ENCODE peak calls at places on chromosomes 7 and 10, in four cellular contexts. C is gastrocnemius medialis; Q is AG04450; B is CD4-positive, alpha-beta memory T cell. Y is an unnamed sample.

GRCh38 chr10:117363027-117363426 is 12.2 kb downstream of the PDZD8 start:
- DNase-seq in B (no peak), C (no peak), Q (no peak), Y (peak; percentile 43)

GRCh38 chr7:40880581-40880980 is 745.8 kb downstream of the SUGCT start:
- DNase-seq in Q (no peak), B (no peak), C (no peak), Y (no peak)

GRCh38 chr10:49005270-49005669 is 65.6 kb upstream of the LRRC18 start:
- DNase-seq in Q (no peak), C (no peak), B (no peak), Y (no peak)

GRCh38 chr7:158586499-158587191 is 978 bp downstream of the PTPRN2 start:
- DNase-seq in B (no peak), C (no peak), Q (no peak), Y (no peak)

GRCh38 chr7:74429153-74429747 is 24.5 kb upstream of the GTF2IRD1 start:
- DNase-seq in C (no peak), B (no peak), Q (peak; percentile 21), Y (no peak)

GRCh38 chr7:42202601-42203000 is 34.4 kb downstream of the GLI3 start:
- DNase-seq in Q (no peak), B (no peak), C (no peak), Y (no peak)

GRCh38 chr10:70733051-70733450 is 52.1 kb downstream of the TBATA start:
- DNase-seq in C (no peak), B (no peak), Q (no peak), Y (no peak)

GRCh38 chr7:99399597-99399996 is 8.8 kb downstream of the PDAP1 start:
- DNase-seq in B (no peak), Q (no peak), C (no peak), Y (no peak)

GRCh38 chr10:113019096-113019495 is 69.0 kb downstream of the TCF7L2 start:
- DNase-seq in C (no peak), B (no peak), Q (no peak), Y (no peak)

GRCh38 chr7:36749282-36749960 is 25.1 kb upstream of the AOAH start:
- DNase-seq in Q (no peak), B (no peak), C (no peak), Y (no peak)

GRCh38 chr7:112173214-112173905 is 32.8 kb downstream of the DOCK4 start:
- DNase-seq in C (no peak), Q (no peak), B (no peak), Y (no peak)

GRCh38 chr10:6928531-6929080 is 348.5 kb upstream of the PRKCQ start:
- DNase-seq in C (no peak), Q (no peak), B (no peak), Y (no peak)

GRCh38 chr10:70832236-70832635 is 16.5 kb downstream of the SGPL1 start:
- DNase-seq in B (no peak), Q (no peak), C (no peak), Y (no peak)

GRCh38 chr7:125430013-125430412 is 500.4 kb upstream of the POT1 start:
- DNase-seq in C (no peak), Q (no peak), B (no peak), Y (no peak)

GRCh38 chr10:110789604-110790428 is 81.9 kb upstream of the PDCD4 start:
- DNase-seq in B (no peak), C (no peak), Q (no peak), Y (no peak)

GRCh38 chr7:13032524-13032923 is 345.1 kb downstream of the ARL4A start:
- DNase-seq in B (no peak), C (no peak), Q (no peak), Y (no peak)

GRCh38 chr7:136179154-136179553 is 202.0 kb upstream of the MTPN start:
- DNase-seq in C (no peak), Q (no peak), B (no peak), Y (no peak)

GRCh38 chr7:154253810-154254209 is 201.6 kb downstream of the DPP6 start:
- DNase-seq in C (no peak), Q (no peak), B (no peak), Y (no peak)

GRCh38 chr10:58985216-58985615 is 191.2 kb upstream of the PHYHIPL start:
- DNase-seq in C (no peak), Q (no peak), B (no peak), Y (no peak)

GRCh38 chr7:117565226-117565625 is 85.4 kb downstream of the CFTR start:
- DNase-seq in Q (no peak), B (no peak), C (no peak), Y (no peak)

DNA sequence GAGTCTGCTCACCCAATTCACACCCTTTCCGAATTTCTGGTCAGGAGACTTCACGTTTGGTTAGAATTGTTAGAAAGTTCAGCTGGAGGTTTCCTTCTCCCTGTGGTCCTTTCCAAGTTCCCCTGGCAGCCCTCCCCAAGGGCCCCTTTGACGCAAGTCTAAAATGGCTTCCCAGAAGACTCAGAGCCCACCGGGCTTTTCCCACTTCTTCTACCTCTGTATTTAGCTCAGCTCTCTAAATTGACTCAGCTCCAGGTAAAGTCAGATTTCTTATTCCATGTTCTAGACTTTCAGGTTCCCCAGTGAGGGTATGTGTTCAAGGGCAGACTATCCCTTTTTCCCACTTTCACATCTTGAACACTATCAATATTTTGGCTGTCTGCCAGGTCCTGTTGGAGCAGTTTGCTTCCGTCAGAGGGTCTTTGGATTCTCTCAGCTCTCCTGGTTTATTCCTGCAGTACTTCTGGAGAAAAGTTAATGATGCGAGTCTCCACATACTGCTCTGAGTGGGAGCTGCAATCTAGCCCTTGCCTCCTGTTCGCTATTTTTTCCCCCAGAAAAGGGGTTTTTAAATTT is 53.1 kb upstream of the ZNF273 start:
- DNase-seq in C (no peak), Q (no peak), B (no peak), Y (no peak)
- H3K27ac ChIP-seq in C (no peak overlapping the region), Q (no peak overlapping the region), B (no peak overlapping the region), Y (peak overlapping the region; percentile 42)

GRCh38 chr10:27513451-27514191 is 9.5 kb downstream of the RAB18 start:
- DNase-seq in C (no peak), B (no peak), Q (no peak), Y (peak; percentile 52)
- H3K27ac ChIP-seq in C (no peak overlapping the region), B (no peak overlapping the region), Q (no peak overlapping the region), Y (peak overlapping the region; percentile 55)

DNA sequence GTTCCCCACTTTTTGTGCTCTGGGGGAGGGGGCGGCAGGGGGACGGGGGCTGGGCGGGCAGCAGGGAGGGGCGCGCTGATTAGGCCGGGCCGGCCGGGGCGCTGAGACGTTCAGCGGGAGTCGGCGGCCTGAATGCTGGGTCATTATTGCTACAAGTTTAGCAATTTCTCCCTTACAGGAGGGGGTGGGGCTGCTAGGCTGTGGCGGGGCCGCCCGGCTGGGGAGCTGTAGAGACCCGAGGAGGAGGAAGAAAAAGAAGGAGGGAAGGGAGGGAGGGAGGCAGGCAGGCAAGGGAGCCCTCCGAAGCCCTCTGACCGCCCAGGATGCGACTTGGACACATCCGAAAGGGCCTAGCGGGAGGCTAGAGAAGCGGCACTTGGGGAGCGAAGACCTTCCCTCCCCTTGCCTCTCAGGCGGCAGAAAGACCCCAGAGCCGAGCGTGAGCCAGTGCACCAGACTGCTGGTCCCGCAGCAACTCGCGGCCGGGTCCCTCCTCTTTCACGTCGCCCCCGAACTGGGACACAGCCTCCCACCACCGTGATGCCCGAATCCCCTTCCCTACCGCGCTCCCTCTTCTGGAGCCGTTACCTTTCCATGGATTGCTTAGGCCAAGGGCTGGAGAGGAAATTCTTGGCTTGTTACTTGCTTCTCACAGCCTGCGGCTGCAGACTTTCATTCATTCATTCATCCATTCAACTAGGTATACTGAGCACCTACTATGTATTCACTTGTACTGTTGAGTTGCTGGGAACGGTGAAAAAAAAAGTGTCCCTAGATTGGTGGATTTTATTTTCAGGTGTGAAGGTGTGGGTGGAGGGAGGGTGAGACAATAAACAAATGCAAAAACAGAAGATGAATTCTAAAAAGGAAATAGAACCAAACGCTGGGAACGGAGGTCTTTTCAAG is 4.9 kb downstream of the NKX2-3 start:
- DNase-seq in B (no peak), Q (no peak), C (no peak), Y (no peak)
- H3K27ac ChIP-seq in B (no peak overlapping the region), Q (no peak overlapping the region), C (no peak overlapping the region), Y (no peak overlapping the region)

GRCh38 chr7:19530261-19530660 is 178.6 kb downstream of the POLR1F start:
- DNase-seq in C (no peak), Q (no peak), B (no peak), Y (no peak)
- H3K27ac ChIP-seq in C (no peak overlapping the region), Q (no peak overlapping the region), B (no peak overlapping the region), Y (no peak overlapping the region)

GRCh38 chr7:93146036-93146435 is 2.1 kb downstream of the SAMD9L start:
- DNase-seq in B (no peak), Q (no peak), C (no peak), Y (no peak)
- H3K27ac ChIP-seq in B (no peak overlapping the region), Q (no peak overlapping the region), C (no peak overlapping the region), Y (no peak overlapping the region)